ENCODE peak calls at places on chromosomes 6 and 20, in five cellular contexts. H, N, Y, E and D are unnamed samples.

GRCh38 chr6:95572098-95572497 is 5.2 kb upstream of the MANEA start:
- DNase-seq in N (no peak), Y (no peak), E (no peak), H (no peak), D (no peak)

GRCh38 chr20:36644713-36645109 is 1.3 kb downstream of the SLA2 start:
- DNase-seq in Y (no peak), H (peak), E (no peak), N (no peak), D (peak)

GRCh38 chr6:41921712-41921998 is 356 bp downstream of the BYSL start:
- DNase-seq in H (no peak), N (no peak), Y (no peak), E (no peak), D (no peak)

GRCh38 chr6:14283600-14284235 is 166.1 kb downstream of the CD83 start:
- DNase-seq in Y (peak), E (no peak), N (no peak), H (no peak), D (no peak)

GRCh38 chr20:32965581-32966373 is 38.5 kb downstream of the SUN5 start:
- DNase-seq in N (no peak), E (no peak), H (no peak), Y (no peak), D (peak)

GRCh38 chr6:24321538-24322162 is 36.2 kb downstream of the DCDC2 start:
- DNase-seq in Y (no peak), E (no peak), H (no peak), N (no peak), D (no peak)

GRCh38 chr20:50242863-50243609 is 52.4 kb downstream of the CEBPB start:
- DNase-seq in E (no peak), N (no peak), H (no peak), Y (no peak), D (no peak)

GRCh38 chr20:2230671-2231488 is 64.9 kb upstream of the TGM3 start:
- DNase-seq in N (no peak), E (no peak), H (no peak), Y (no peak), D (no peak)

GRCh38 chr6:26394289-26394688 is 7.8 kb upstream of the BTN3A1 start:
- DNase-seq in Y (no peak), E (peak), H (no peak), N (peak), D (no peak)

GRCh38 chr20:8194721-8195120 is 62.7 kb downstream of the PLCB1 start:
- DNase-seq in H (no peak), E (peak), Y (no peak), N (no peak), D (no peak)

GRCh38 chr6:148513145-148514071 is 170.8 kb downstream of the SASH1 start:
- DNase-seq in E (peak), N (no peak), H (no peak), Y (no peak), D (no peak)

GRCh38 chr20:43037605-43038309 is 151.9 kb downstream of the PTPRT start:
- DNase-seq in Y (no peak), E (no peak), H (no peak), N (no peak), D (no peak)

GRCh38 chr6:129717287-129717686 is 7.3 kb upstream of the ARHGAP18 start:
- DNase-seq in Y (no peak), H (no peak), N (no peak), E (peak), D (no peak)

GRCh38 chr6:7916959-7917358 is 6.4 kb upstream of the TXNDC5 start:
- DNase-seq in N (no peak), E (no peak), H (no peak), Y (no peak), D (no peak)